ENCODE peak calls at places on chromosomes 13 and 19, in five cellular contexts. K, W, O, Q and Y are unnamed samples.

GRCh38 chr19:16897572-16898056 is 8.8 kb downstream of the F2RL3 start:
- DNase-seq in K (no peak), W (no peak), O (no peak), Q (no peak), Y (no peak)

GRCh38 chr19:377801-378581 is 31.0 kb downstream of the C2CD4C start:
- DNase-seq in K (no peak), W (no peak), O (no peak), Q (peak; percentile 25), Y (no peak)

GRCh38 chr19:12065100-12065538 is 588 bp downstream of the ZNF844 start:
- DNase-seq in K (peak; percentile 53), W (peak; percentile 34), O (peak; percentile 48), Q (peak; percentile 4), Y (no peak)

GRCh38 chr19:45515081-45515624 is 7.9 kb downstream of the VASP start:
- DNase-seq in K (no peak), W (peak; percentile 21), O (peak; percentile 24), Q (no peak), Y (no peak)

GRCh38 chr19:4064551-4065260 is 2.0 kb downstream of the ZBTB7A start:
- DNase-seq in K (no peak), W (peak; percentile 47), O (peak; percentile 67), Q (peak; percentile 31), Y (no peak)

GRCh38 chr19:38047048-38047435 is 140.0 kb downstream of the SIPA1L3 start:
- DNase-seq in K (no peak), W (no peak), O (no peak), Q (no peak), Y (no peak)

GRCh38 chr13:109214393-109214792 is 572.0 kb downstream of the IRS2 start:
- DNase-seq in K (no peak), W (no peak), O (no peak), Q (no peak), Y (no peak)

GRCh38 chr13:49585220-49586157 is at the start of gene RCBTB1:
- DNase-seq in K (peak; percentile 57), W (peak; percentile 69), O (peak; percentile 75), Q (peak; percentile 30), Y (peak; percentile 33)

GRCh38 chr19:45960595-45961235 is 12.9 kb downstream of the NOVA2 start:
- DNase-seq in K (no peak), W (no peak), O (no peak), Q (no peak), Y (peak; percentile 16)

GRCh38 chr13:112709825-112710783 is 20.3 kb downstream of the ATP11A start:
- DNase-seq in K (no peak), W (no peak), O (no peak), Q (no peak), Y (no peak)

GRCh38 chr13:36526897-36527296 is 94.6 kb downstream of the CCNA1 start:
- DNase-seq in K (no peak), W (no peak), O (no peak), Q (peak; percentile 6), Y (no peak)

GRCh38 chr13:113137656-113138292 is 15.2 kb downstream of the F10 start:
- DNase-seq in K (no peak), W (no peak), O (no peak), Q (no peak), Y (no peak)

GRCh38 chr19:33186835-33187540 is 7.1 kb upstream of the LRP3 start:
- DNase-seq in K (no peak), W (no peak), O (peak; percentile 16), Q (no peak), Y (no peak)

GRCh38 chr13:110132178-110132975 is 174.6 kb downstream of the COL4A1 start:
- DNase-seq in K (no peak), W (no peak), O (no peak), Q (peak; percentile 88), Y (no peak)

GRCh38 chr19:48812094-48812929 is 1.5 kb upstream of the BCAT2 start:
- DNase-seq in K (peak; percentile 74), W (peak; percentile 59), O (peak; percentile 82), Q (no peak), Y (peak; percentile 95)

GRCh38 chr19:13849991-13850909 is 26.7 kb upstream of the NANOS3 start:
- DNase-seq in K (peak; percentile 61), W (peak; percentile 25), O (peak; percentile 74), Q (peak; percentile 48), Y (peak; percentile 81)

GRCh38 chr13:23411706-23412105 is 21.8 kb downstream of the SACS start:
- DNase-seq in K (no peak), W (no peak), O (no peak), Q (no peak), Y (no peak)

GRCh38 chr19:5826531-5827341 is 12.8 kb downstream of the FUT6 start:
- DNase-seq in K (no peak), W (no peak), O (no peak), Q (peak; percentile 98), Y (peak; percentile 88)

GRCh38 chr13:40377783-40378182 is 288.7 kb downstream of the FOXO1 start:
- DNase-seq in K (peak; percentile 83), W (no peak), O (no peak), Q (no peak), Y (no peak)

GRCh38 chr19:10379880-10380310 is 477 bp downstream of the TYK2 start:
- DNase-seq in K (no peak), W (no peak), O (no peak), Q (no peak), Y (no peak)

GRCh38 chr13:37870895-37871550 is 1.5 kb upstream of the TRPC4 start:
- DNase-seq in K (peak; percentile 83), W (no peak), O (no peak), Q (no peak), Y (no peak)

GRCh38 chr13:40240293-40240692 is 426.1 kb downstream of the FOXO1 start:
- DNase-seq in K (no peak), W (no peak), O (no peak), Q (no peak), Y (no peak)

GRCh38 chr19:46845959-46846459 is 4.6 kb downstream of the AP2S1 start:
- DNase-seq in K (no peak), W (no peak), O (no peak), Q (no peak), Y (no peak)

GRCh38 chr19:30781519-30781918 is 409.3 kb downstream of the ZNF536 start:
- DNase-seq in K (no peak), W (no peak), O (no peak), Q (no peak), Y (no peak)

GRCh38 chr19:2317756-2318155 is 9.8 kb upstream of the LINGO3 start:
- DNase-seq in K (no peak), W (no peak), O (no peak), Q (no peak), Y (no peak)

GRCh38 chr19:21328885-21329605 is at the start of gene ZNF708:
- DNase-seq in K (peak; percentile 88), W (peak; percentile 81), O (peak; percentile 95), Q (peak; percentile 89), Y (peak; percentile 92)

GRCh38 chr19:41206926-41207750 is 11.9 kb upstream of the AXL start:
- DNase-seq in K (no peak), W (no peak), O (no peak), Q (no peak), Y (no peak)

GRCh38 chr13:64078480-64078936 is 2662.9 kb upstream of the PCDH20 start:
- DNase-seq in K (no peak), W (no peak), O (no peak), Q (no peak), Y (no peak)

GRCh38 chr13:112204376-112204775 is 137.4 kb downstream of the SOX1 start:
- DNase-seq in K (no peak), W (no peak), O (no peak), Q (no peak), Y (no peak)

GRCh38 chr13:71722206-71722605 is 144.8 kb downstream of the DACH1 start:
- DNase-seq in K (peak; percentile 53), W (no peak), O (no peak), Q (no peak), Y (no peak)

GRCh38 chr13:84037937-84038464 is 155.7 kb upstream of the SLITRK1 start:
- DNase-seq in K (no peak), W (no peak), O (no peak), Q (peak; percentile 35), Y (no peak)